ENCODE peak calls at places on chromosomes 13 and 19, in six cellular contexts. W is H1, K is transverse colon, S is esophagus squamous epithelium, B is ovary, M is NB4. A is an unnamed sample.

GRCh38 chr19:12907166-12907565 is 11.9 kb downstream of the SYCE2 start:
- DNase-seq in M (no peak), W (no peak), B (no peak), S (no peak), K (no peak), A (no peak)

GRCh38 chr19:46040952-46041500 is at the start of gene IGFL4:
- DNase-seq in S (no peak), B (no peak), W (no peak), M (no peak), K (no peak), A (no peak)

GRCh38 chr13:28494861-28495585 is at the start of gene FLT1:
- DNase-seq in S (no peak), B (peak), M (peak), W (peak), K (no peak), A (peak)

GRCh38 chr19:33819875-33820781 is 23.5 kb downstream of the KCTD15 start:
- DNase-seq in K (peak), S (no peak), M (peak), B (peak), W (peak), A (no peak)

GRCh38 chr19:47414469-47414868 is 4.9 kb downstream of the MEIS3 start:
- DNase-seq in S (no peak), M (peak), W (peak), B (no peak), K (no peak), A (no peak)

GRCh38 chr13:31209172-31209818 is 9.5 kb downstream of the B3GLCT start:
- DNase-seq in W (no peak), B (peak), S (no peak), K (peak), M (no peak), A (no peak)

GRCh38 chr13:36418022-36418805 is 14.1 kb upstream of the CCNA1 start:
- DNase-seq in M (peak), B (no peak), K (no peak), W (no peak), S (no peak), A (no peak)

GRCh38 chr13:98672947-98673545 is 79.4 kb downstream of the SLC15A1 start:
- DNase-seq in S (no peak), M (peak), B (peak), W (peak), K (peak), A (peak)

GRCh38 chr13:109949395-109949794 is 163.0 kb upstream of the IRS2 start:
- DNase-seq in M (no peak), B (no peak), K (no peak), S (no peak), W (no peak), A (no peak)

GRCh38 chr13:106205871-106206270 is 329.6 kb downstream of the EFNB2 start:
- DNase-seq in W (no peak), S (no peak), K (no peak), B (no peak), M (no peak), A (no peak)

GRCh38 chr13:24894972-24895300 is 131.0 kb downstream of the RNF17 start:
- DNase-seq in W (no peak), B (no peak), M (no peak), S (no peak), K (no peak), A (no peak)

GRCh38 chr19:45500918-45501729 is 2.9 kb downstream of the PPM1N start:
- DNase-seq in M (no peak), S (no peak), K (no peak), B (no peak), W (no peak), A (no peak)

GRCh38 chr13:46484561-46484960 is 68.4 kb upstream of the LRCH1 start:
- DNase-seq in B (no peak), W (no peak), M (no peak), K (no peak), S (no peak), A (no peak)

GRCh38 chr19:19405919-19406877 is 723 bp downstream of the GATAD2A start:
- DNase-seq in S (no peak), W (peak), B (peak), K (peak), M (peak), A (no peak)

GRCh38 chr13:51643882-51644281 is 59.6 kb downstream of the WDFY2 start:
- DNase-seq in B (no peak), S (no peak), M (peak), W (no peak), K (no peak), A (no peak)

GRCh38 chr19:11756965-11757364 is 9.8 kb upstream of the ZNF441 start:
- DNase-seq in B (no peak), M (no peak), S (no peak), W (no peak), K (no peak), A (no peak)

GRCh38 chr19:46907880-46908279 is 47.1 kb downstream of the ARHGAP35 start:
- DNase-seq in K (no peak), W (no peak), B (peak), S (no peak), M (no peak), A (no peak)

GRCh38 chr19:2058570-2059421 is 7.8 kb upstream of the MKNK2 start:
- DNase-seq in M (no peak), S (no peak), K (peak), W (no peak), B (no peak), A (no peak)

GRCh38 chr19:51690359-51691121 is 2.6 kb upstream of the SPACA6 start:
- DNase-seq in B (peak), K (peak), M (peak), S (no peak), W (peak), A (no peak)

GRCh38 chr13:45472171-45472705 is 7.5 kb downstream of the COG3 start:
- DNase-seq in M (no peak), B (no peak), K (no peak), S (no peak), W (no peak), A (no peak)

GRCh38 chr13:113510871-113511270 is 20.4 kb upstream of the DCUN1D2 start:
- DNase-seq in S (no peak), K (no peak), M (no peak), B (no peak), W (no peak), A (no peak)

GRCh38 chr13:48121733-48122132 is 26.8 kb upstream of the MED4 start:
- DNase-seq in K (no peak), M (no peak), W (no peak), S (no peak), B (no peak), A (no peak)

GRCh38 chr19:55245236-55245904 is 13.4 kb downstream of the PPP6R1 start:
- DNase-seq in S (no peak), M (no peak), B (no peak), K (no peak), W (no peak), A (no peak)

GRCh38 chr13:29929062-29929847 is 78.8 kb upstream of the UBL3 start:
- DNase-seq in B (no peak), W (no peak), M (no peak), S (no peak), K (no peak), A (no peak)

GRCh38 chr13:35649162-35649561 is 172.7 kb upstream of the MAB21L1 start:
- DNase-seq in M (peak), B (no peak), K (no peak), W (no peak), S (no peak), A (no peak)

GRCh38 chr13:60158321-60158801 is 5.4 kb downstream of the DIAPH3 start:
- DNase-seq in W (no peak), S (no peak), M (no peak), K (no peak), B (no peak), A (no peak)

GRCh38 chr19:53466726-53467125 is 807 bp upstream of the ZNF813 start:
- DNase-seq in B (no peak), K (no peak), W (no peak), M (no peak), S (no peak), A (no peak)

GRCh38 chr13:106917673-106918652 is 350.0 kb upstream of the ARGLU1 start:
- DNase-seq in K (peak), M (peak), W (peak), S (peak), B (peak), A (peak)

GRCh38 chr13:103351035-103351828 is 285.0 kb upstream of the SLC10A2 start:
- DNase-seq in S (no peak), B (no peak), M (no peak), W (peak), K (peak), A (no peak)

GRCh38 chr13:43537124-43537523 is 249.6 kb downstream of the ENOX1 start:
- DNase-seq in B (no peak), M (no peak), S (no peak), K (no peak), W (no peak), A (no peak)

GRCh38 chr13:34867590-34867989 is 74.5 kb upstream of the NBEA start:
- DNase-seq in W (no peak), M (no peak), B (no peak), S (no peak), K (no peak), A (no peak)

GRCh38 chr13:29196409-29197074 is 376.4 kb downstream of the MTUS2 start:
- DNase-seq in M (no peak), B (no peak), W (no peak), S (no peak), K (no peak), A (no peak)

GRCh38 chr19:48616491-48617056 is 1.7 kb upstream of the FAM83E start:
- DNase-seq in M (no peak), S (no peak), W (no peak), K (no peak), B (no peak), A (no peak)
- TF ChIP-seq POLR2A in M (no peak), S (no peak), W (no peak), K (no peak), B (no peak), A (no peak)

DNA sequence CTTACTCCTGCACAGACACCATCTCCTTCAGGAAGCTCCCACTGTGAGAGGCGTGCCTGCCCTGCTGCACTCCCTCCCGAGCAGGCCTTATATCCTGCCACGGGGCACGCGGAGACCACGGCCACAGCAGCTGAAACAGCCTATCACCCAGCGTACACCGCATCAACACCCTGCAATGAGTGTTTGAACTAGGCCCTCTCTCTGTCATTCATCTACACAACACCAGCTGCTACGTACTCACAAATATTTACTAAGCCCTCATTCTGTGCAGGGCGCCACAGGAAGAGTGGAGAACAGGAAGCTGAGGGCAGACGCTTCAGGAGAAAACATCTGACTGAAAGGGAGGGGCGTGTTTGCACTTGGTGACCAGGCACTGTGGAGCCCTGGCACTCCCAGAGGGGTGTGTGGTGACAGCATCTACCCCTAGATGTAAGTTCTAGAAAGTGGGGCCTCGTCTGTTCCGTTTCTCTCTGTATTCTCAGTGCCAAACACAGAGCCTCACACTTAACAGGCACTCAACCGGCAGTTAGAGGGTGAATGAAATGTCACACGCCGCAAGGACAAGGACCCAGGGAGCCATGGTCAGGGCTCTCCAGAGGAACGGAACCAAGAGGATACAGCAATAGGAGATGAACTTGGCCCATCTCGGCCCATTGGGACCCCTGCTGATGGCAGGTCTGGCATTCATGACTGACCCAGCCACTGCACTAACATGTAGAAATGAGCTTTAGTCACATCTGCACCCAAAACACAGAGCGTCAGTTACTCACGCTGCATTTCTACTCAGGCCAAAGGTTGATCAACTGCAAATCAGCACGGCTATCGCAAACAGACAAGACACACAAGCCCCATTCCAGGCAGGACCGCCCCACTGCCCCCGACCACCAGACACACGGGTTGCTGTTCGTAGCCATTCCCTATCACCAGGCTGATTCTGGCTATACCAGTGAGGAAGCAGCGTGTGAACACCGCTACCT is 15.7 kb downstream of the RANBP3 start:
- DNase-seq in K (peak), W (no peak), S (no peak), B (no peak), M (peak), A (no peak)
- TF ChIP-seq POLR2A in K (peak), W (no peak), S (no peak), B (no peak), M (no peak), A (no peak)

GRCh38 chr19:40444181-40445005 is at the start of gene SERTAD3:
- DNase-seq in S (peak), W (peak), K (peak), B (peak), M (peak), A (peak)
- TF ChIP-seq POLR2A in S (peak), W (peak), K (peak), B (peak), M (peak), A (peak)

GRCh38 chr19:6720369-6721112 is at the start of gene C3:
- DNase-seq in S (no peak), W (no peak), M (peak), B (peak), K (no peak), A (no peak)
- TF ChIP-seq POLR2A in S (no peak), W (no peak), M (no peak), B (peak), K (peak), A (no peak)

DNA sequence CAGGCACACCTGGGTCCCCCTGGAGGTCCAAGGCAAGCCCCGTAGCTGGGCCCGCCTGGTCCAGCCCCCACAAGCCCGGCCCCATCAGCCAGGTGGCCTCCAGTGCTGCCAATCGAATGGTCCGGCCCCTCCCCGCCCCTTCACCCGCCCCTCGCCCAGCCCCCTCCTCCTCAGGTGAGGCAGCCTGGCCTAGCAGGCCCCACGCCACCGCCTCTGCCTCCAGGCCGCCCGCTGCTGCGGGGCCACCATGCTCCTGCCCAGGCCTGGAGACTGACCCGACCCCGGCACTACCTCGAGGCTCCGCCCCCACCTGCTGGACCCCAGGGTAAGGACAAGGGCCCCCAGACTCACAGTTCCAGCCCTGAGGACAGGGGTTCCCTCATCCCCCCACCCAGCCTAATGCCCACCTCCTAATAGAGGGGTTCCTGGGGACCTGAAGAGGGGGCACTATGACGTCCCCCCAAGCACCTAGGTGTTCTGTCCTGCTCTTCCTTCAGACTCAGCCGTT is at the start of gene HPN:
- DNase-seq in K (no peak), M (no peak), S (no peak), B (no peak), W (peak), A (no peak)
- TF ChIP-seq POLR2A in K (no peak), M (no peak), S (no peak), B (no peak), W (no peak), A (no peak)

DNA sequence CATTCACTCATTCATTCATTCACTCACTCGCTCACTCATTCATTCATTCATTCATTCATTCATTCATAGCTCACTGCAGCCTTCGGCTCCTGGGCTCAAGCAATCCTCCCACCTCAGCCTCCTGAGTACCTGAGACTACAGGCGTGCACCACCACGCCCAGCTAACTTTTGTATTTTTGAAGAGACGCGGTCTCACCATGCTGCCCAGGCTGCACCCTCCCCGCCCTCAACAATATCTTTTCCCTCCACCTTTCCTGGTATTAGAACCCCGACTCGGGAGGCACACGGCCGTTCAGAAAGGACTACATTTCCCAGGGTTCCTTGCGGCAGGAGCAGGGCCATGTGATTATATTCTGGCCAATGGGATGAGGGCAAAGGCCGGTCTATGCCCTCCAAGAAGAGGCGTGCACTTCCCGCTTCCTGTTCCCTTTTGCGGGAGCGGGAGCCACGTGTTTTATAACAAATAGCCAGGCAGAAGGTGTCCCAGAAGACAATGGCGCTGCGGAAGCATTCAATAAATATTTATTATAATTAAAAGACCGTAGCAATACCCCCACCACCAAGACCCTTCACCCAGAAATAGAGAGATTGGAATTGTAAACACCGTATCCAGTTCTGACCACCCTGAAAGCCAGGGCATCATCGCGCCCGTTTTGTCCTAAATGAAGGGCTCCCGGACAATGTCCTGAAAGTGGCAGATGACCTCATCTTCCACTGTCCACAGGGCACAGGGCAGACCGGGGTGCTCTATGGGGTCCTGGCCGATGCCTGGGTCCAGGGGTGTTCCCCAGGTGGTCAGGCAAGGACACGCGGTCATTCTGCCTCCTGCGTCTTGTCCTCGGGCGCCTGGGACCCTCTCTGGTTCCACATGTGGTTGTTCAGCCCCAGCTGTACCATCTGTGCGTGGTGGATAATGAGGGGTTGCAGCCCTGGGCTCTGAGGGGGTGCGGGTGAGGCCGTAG is 15.8 kb downstream of the TICAM1 start:
- DNase-seq in B (peak), W (peak), M (peak), K (peak), S (peak), A (peak)
- TF ChIP-seq POLR2A in B (no peak), W (no peak), M (peak), K (peak), S (no peak), A (no peak)

GRCh38 chr19:18397242-18398202 is at the start of gene LRRC25:
- DNase-seq in B (peak), S (no peak), W (peak), K (no peak), M (peak), A (no peak)
- TF ChIP-seq POLR2A in B (no peak), S (no peak), W (no peak), K (peak), M (no peak), A (peak)

GRCh38 chr19:10114651-10115391 is 3.3 kb downstream of the P2RY11 start:
- DNase-seq in W (no peak), M (peak), S (no peak), K (no peak), B (no peak), A (peak)
- TF ChIP-seq POLR2A in W (no peak), M (peak), S (no peak), K (no peak), B (no peak), A (no peak)

A was measured in GM12892.